ENCODE peak calls at places on chromosomes 11 and 22, in five cellular contexts. V, P, F, U and A are unnamed samples.
A peak's percentile ranks its signal among the peaks of the same experiment; 100 is the strongest.

GRCh38 chr11:35618497-35619029 is 303 bp downstream of the FJX1 start:
- DNase-seq in V (no peak), P (peak; percentile 49), F (no peak), U (no peak), A (no peak)

GRCh38 chr11:64856382-64857227 is 12.2 kb upstream of the CDC42BPG start:
- DNase-seq in V (no peak), P (peak; percentile 63), F (no peak), U (peak; percentile 87), A (peak; percentile 90)

GRCh38 chr11:8652140-8652539 is 30.3 kb downstream of the TRIM66 start:
- DNase-seq in V (no peak), P (no peak), F (no peak), U (no peak), A (peak; percentile 72)

GRCh38 chr11:80084614-80085013 is 643.8 kb upstream of the TENM4 start:
- DNase-seq in V (no peak), P (no peak), F (no peak), U (no peak), A (no peak)

GRCh38 chr11:63443714-63444113 is 47.3 kb downstream of the PLAAT5 start:
- DNase-seq in V (no peak), P (no peak), F (no peak), U (no peak), A (no peak)

GRCh38 chr11:131745405-131745804 is 375.0 kb downstream of the NTM start:
- DNase-seq in V (no peak), P (no peak), F (no peak), U (no peak), A (no peak)

GRCh38 chr11:129067454-129067853 is 124.7 kb downstream of the ARHGAP32 start:
- DNase-seq in V (no peak), P (no peak), F (no peak), U (no peak), A (no peak)

GRCh38 chr11:112761911-112762685 is 199.1 kb upstream of the NCAM1 start:
- DNase-seq in V (no peak), P (no peak), F (no peak), U (no peak), A (no peak)

GRCh38 chr11:27716850-27717249 is 16.6 kb upstream of the BDNF start:
- DNase-seq in V (no peak), P (no peak), F (no peak), U (no peak), A (no peak)

GRCh38 chr11:119367661-119368120 is 13.8 kb downstream of the USP2 start:
- DNase-seq in V (no peak), P (no peak), F (no peak), U (no peak), A (no peak)

GRCh38 chr11:67420646-67421420 is 5.4 kb downstream of the CARNS1 start:
- DNase-seq in V (peak; percentile 99), P (peak; percentile 99), F (peak; percentile 76), U (peak; percentile 83), A (peak; percentile 68)

GRCh38 chr22:48084041-48084748 is 1321.7 kb downstream of the TBC1D22A start:
- DNase-seq in V (no peak), P (no peak), F (no peak), U (no peak), A (no peak)

GRCh38 chr11:10379871-10380568 is 75.0 kb upstream of the AMPD3 start:
- DNase-seq in V (no peak), P (no peak), F (no peak), U (no peak), A (no peak)

GRCh38 chr22:36913431-36914382 is at the start of gene CSF2RB:
- DNase-seq in V (no peak), P (peak; percentile 64), F (no peak), U (no peak), A (no peak)

GRCh38 chr11:130473056-130473794 is 24.8 kb downstream of the ADAMTS15 start:
- DNase-seq in V (no peak), P (no peak), F (no peak), U (no peak), A (no peak)

GRCh38 chr11:108307751-108308150 is 84.9 kb downstream of the ATM start:
- DNase-seq in V (no peak), P (no peak), F (no peak), U (no peak), A (no peak)

GRCh38 chr22:45906946-45907345 is 70.0 kb downstream of the WNT7B start:
- DNase-seq in V (no peak), P (no peak), F (no peak), U (no peak), A (no peak)

GRCh38 chr22:41909290-41910049 is 5.4 kb downstream of the SHISA8 start:
- DNase-seq in V (no peak), P (no peak), F (no peak), U (no peak), A (no peak)

GRCh38 chr22:24694971-24695928 is 79.3 kb downstream of the PIWIL3 start:
- DNase-seq in V (no peak), P (no peak), F (no peak), U (no peak), A (no peak)

GRCh38 chr11:2783536-2784082 is 83.8 kb upstream of the KCNQ1OT1 start:
- DNase-seq in V (no peak), P (no peak), F (no peak), U (no peak), A (no peak)

GRCh38 chr22:27022256-27022655 is 364.9 kb downstream of the MIAT start:
- DNase-seq in V (no peak), P (no peak), F (no peak), U (no peak), A (no peak)

GRCh38 chr22:25363474-25363873 is 144.0 kb downstream of the CRYBB2 start:
- DNase-seq in V (no peak), P (peak; percentile 2), F (no peak), U (no peak), A (no peak)

GRCh38 chr22:50599816-50600454 is 658 bp upstream of the MAPK8IP2 start:
- DNase-seq in V (no peak), P (peak; percentile 75), F (no peak), U (peak; percentile 24), A (no peak)

GRCh38 chr11:17490232-17490631 is 13.6 kb upstream of the ABCC8 start:
- DNase-seq in V (no peak), P (no peak), F (no peak), U (no peak), A (no peak)

GRCh38 chr11:16703795-16704194 is 34.7 kb upstream of the C11orf58 start:
- DNase-seq in V (no peak), P (no peak), F (no peak), U (no peak), A (no peak)

GRCh38 chr11:10908215-10908990 is 50.5 kb upstream of the ZBED5 start:
- DNase-seq in V (no peak), P (no peak), F (no peak), U (peak; percentile 71), A (peak; percentile 94)

GRCh38 chr22:33049125-33049729 is 9.0 kb downstream of the SYN3 start:
- DNase-seq in V (peak; percentile 2), P (peak; percentile 78), F (no peak), U (peak; percentile 37), A (peak; percentile 9)

GRCh38 chr22:46589871-46590271 is 30.3 kb upstream of the GRAMD4 start:
- DNase-seq in V (no peak), P (peak; percentile 35), F (no peak), U (no peak), A (no peak)

GRCh38 chr11:121536116-121536515 is 83.3 kb upstream of the SORL1-AS1 start:
- DNase-seq in V (no peak), P (no peak), F (no peak), U (no peak), A (no peak)

GRCh38 chr11:71153005-71153395 is 99.4 kb downstream of the SHANK2 start:
- DNase-seq in V (no peak), P (no peak), F (no peak), U (peak; percentile 19), A (no peak)

GRCh38 chr22:38853149-38853548 is 9.3 kb upstream of the NPTXR start:
- DNase-seq in V (no peak), P (no peak), F (no peak), U (no peak), A (no peak)

GRCh38 chr11:2530131-2530854 is 85.5 kb downstream of the KCNQ1 start:
- DNase-seq in V (no peak), P (peak; percentile 20), F (no peak), U (no peak), A (no peak)

GRCh38 chr11:57249384-57250319 is 12.6 kb upstream of the APLNR start:
- DNase-seq in V (no peak), P (peak; percentile 82), F (no peak), U (peak; percentile 65), A (peak; percentile 30)

GRCh38 chr22:40463727-40464126 is 93.3 kb downstream of the SGSM3 start:
- DNase-seq in V (no peak), P (no peak), F (no peak), U (no peak), A (no peak)

GRCh38 chr11:87432006-87432405 is 394.3 kb downstream of the TMEM135 start:
- DNase-seq in V (no peak), P (no peak), F (no peak), U (peak; percentile 48), A (no peak)

GRCh38 chr22:36334081-36334831 is 53.5 kb downstream of the MYH9 start:
- DNase-seq in V (no peak), P (peak; percentile 71), F (no peak), U (no peak), A (no peak)

GRCh38 chr22:41123151-41123550 is 30.8 kb downstream of the EP300 start:
- DNase-seq in V (no peak), P (no peak), F (no peak), U (no peak), A (no peak)

GRCh38 chr22:45218974-45219373 is 21.7 kb downstream of the KIAA0930 start:
- DNase-seq in V (no peak), P (no peak), F (peak; percentile 80), U (no peak), A (no peak)

GRCh38 chr11:64629796-64630562 is 39.0 kb downstream of the SLC22A12 start:
- DNase-seq in V (no peak), P (no peak), F (no peak), U (no peak), A (no peak)